ENCODE peak calls at places on chromosome 19, in five cellular contexts. N, F, B, X and C are unnamed samples.

GRCh38 chr19:58277197-58277596 is 1.6 kb upstream of the ZNF8 start:
- DNase-seq in N (no peak), F (no peak), X (no peak), B (no peak), C (no peak)

GRCh38 chr19:36030264-36031148 is 2.2 kb downstream of the CLIP3 start:
- DNase-seq in N (peak; percentile 61), F (no peak), B (no peak), X (no peak), C (no peak)

GRCh38 chr19:1408300-1409203 is 1.2 kb downstream of the DAZAP1 start:
- DNase-seq in N (no peak), X (no peak), B (no peak), F (peak; percentile 70), C (peak; percentile 73)

GRCh38 chr19:27794444-27795042 is 1418.4 kb downstream of the UQCRFS1 start:
- DNase-seq in B (peak; percentile 16), F (peak; percentile 38), N (no peak), X (no peak), C (no peak)

GRCh38 chr19:58476498-58477015 is 405 bp downstream of the ZNF446 start:
- DNase-seq in B (peak; percentile 25), N (peak; percentile 28), F (peak; percentile 59), X (no peak), C (no peak)

GRCh38 chr19:24054044-24054935 is 32.7 kb upstream of the ZNF254 start:
- DNase-seq in F (no peak), X (peak; percentile 24), B (peak; percentile 66), N (peak; percentile 78), C (no peak)

GRCh38 chr19:29622191-29623070 is 16.3 kb downstream of the POP4 start:
- DNase-seq in N (no peak), X (no peak), F (no peak), B (no peak), C (no peak)

GRCh38 chr19:32567486-32567885 is 13.5 kb upstream of the PDCD5 start:
- DNase-seq in N (no peak), B (no peak), F (no peak), X (no peak), C (no peak)

GRCh38 chr19:19034204-19034624 is 811 bp downstream of the ARMC6 start:
- DNase-seq in N (peak; percentile 83), B (peak; percentile 81), F (peak; percentile 82), X (peak; percentile 60), C (peak; percentile 53)

GRCh38 chr19:22945560-22945959 is 57.4 kb downstream of the ZNF728 start:
- DNase-seq in B (no peak), X (peak; percentile 10), F (peak; percentile 11), N (peak; percentile 33), C (no peak)

GRCh38 chr19:39046037-39046821 is 13.9 kb upstream of the FBXO27 start:
- DNase-seq in X (peak; percentile 32), F (no peak), B (peak; percentile 59), N (peak; percentile 87), C (no peak)

GRCh38 chr19:46497773-46498172 is 2.1 kb upstream of the PNMA8B start:
- DNase-seq in B (no peak), X (no peak), N (peak; percentile 56), F (no peak), C (no peak)

DNA sequence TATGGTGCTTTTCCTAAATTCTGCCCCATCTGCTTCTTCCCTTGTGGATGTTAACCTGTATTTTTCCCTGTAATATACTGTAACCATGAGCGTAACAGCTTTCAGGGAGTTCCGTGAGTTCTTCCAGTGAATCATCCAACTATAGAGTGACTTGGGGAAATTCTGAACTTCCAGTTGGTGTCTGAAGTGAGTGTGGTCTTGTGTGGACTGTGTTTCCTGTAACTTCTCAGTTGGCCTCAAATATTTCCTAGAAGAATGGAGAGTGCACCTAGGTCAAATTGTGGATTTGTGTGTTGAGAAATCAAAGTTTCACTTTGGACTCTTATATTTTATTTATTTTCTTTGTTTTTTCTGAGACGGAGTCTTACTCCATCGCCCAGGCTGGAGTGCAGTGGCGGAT is 11.0 kb upstream of the ZNF766 start:
- DNase-seq in N (no peak), F (no peak), B (no peak), X (no peak), C (no peak)
- TF ChIP-seq POLR2A in N (no peak), F (no peak), B (no peak), X (no peak), C (no peak)

DNA sequence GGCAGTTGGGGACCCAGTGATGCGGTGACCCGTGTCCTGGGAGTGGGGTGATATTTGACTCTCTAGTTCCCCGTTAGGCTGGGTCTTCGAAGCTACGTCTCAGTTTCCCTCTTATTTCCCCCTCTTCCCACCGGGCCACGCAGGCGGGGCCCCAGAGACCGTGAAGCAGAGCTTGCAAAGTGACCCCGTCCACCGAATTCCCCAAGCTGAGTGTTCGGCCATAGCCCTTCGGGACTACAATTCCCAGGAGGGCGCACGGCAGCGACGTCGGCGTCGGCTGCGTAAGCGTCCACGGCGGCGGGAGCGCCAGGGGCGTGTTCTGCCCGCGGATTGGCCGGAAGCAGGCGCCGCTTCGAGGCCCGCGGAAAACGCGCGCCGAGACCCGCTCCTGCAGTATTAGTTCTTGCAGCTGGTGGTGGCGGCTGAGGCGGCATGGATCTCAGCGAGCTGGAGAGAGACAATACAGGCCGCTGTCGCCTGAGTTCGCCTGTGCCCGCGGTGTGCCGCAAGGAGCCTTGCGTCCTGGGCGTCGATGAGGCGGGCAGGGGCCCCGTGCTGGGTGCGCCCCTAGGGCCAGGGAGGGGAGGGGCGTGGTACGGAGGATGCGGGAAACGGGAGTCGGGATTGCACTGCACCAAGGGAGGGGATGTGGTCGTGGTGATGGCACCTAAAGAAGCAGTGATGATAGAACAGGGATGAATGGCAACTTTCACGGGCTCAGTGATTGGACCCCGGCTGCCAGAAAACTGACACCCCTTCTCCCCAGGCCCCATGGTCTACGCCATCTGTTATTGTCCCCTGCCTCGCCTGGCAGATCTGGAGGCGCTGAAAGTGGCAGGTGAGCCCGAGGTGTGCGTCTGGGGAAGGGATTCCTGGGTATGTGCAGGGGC is at the start of gene RNASEH2A:
- DNase-seq in B (peak; percentile 70), N (peak; percentile 86), X (peak; percentile 71), F (peak; percentile 88), C (peak; percentile 88)
- H3K27ac ChIP-seq in B (peak within 1 kb of the TSS; percentile 67), N (peak within 1 kb of the TSS; percentile 84), X (peak within 1 kb of the TSS; percentile 72), F (peak within 1 kb of the TSS; percentile 93), C (no peak within 1 kb of the TSS)

DNA sequence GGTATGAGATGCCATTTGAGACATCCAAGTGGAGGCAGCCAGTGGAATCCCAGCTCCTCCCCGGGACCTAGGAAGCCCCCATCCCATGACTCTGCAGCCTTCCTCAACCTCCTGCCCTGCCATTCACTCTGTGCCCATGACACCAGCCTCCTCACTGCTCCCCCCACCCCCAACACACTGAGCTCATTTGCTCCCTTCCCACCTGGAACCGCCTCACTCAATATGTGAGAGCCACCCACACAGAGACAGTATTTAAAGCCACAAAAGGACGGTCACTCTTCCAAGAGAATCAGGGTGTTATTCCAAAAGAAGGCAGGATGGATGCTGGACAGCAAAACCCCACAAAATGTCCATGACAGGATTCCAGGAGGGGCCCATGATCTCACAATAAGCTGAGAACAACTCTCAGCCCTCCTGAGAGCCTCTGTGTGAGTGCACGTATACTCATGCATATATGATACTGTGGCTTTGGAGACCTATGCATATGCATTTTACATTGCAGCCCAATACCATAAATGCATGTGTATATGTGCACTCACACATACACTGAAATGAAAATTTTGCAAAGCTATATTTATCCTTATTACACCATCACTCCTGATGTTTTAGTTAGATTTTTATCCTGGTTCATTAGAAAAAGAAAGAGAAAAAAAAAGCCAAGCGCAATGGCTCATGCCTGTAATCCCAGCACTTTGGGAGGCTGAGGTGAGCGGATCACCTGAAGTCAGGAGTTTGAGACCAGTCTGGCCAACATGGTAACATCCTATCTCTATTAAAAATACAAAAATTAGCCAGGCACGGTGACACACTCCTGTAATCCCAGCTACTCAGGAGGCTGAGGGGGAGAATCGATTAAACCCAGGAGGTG is 10.8 kb upstream of the RANBP3 start:
- DNase-seq in X (no peak), N (no peak), B (no peak), F (no peak), C (no peak)
- TF ChIP-seq MAX in X (no peak), N (no peak), B (no peak), F (no peak), C (no peak)

DNA sequence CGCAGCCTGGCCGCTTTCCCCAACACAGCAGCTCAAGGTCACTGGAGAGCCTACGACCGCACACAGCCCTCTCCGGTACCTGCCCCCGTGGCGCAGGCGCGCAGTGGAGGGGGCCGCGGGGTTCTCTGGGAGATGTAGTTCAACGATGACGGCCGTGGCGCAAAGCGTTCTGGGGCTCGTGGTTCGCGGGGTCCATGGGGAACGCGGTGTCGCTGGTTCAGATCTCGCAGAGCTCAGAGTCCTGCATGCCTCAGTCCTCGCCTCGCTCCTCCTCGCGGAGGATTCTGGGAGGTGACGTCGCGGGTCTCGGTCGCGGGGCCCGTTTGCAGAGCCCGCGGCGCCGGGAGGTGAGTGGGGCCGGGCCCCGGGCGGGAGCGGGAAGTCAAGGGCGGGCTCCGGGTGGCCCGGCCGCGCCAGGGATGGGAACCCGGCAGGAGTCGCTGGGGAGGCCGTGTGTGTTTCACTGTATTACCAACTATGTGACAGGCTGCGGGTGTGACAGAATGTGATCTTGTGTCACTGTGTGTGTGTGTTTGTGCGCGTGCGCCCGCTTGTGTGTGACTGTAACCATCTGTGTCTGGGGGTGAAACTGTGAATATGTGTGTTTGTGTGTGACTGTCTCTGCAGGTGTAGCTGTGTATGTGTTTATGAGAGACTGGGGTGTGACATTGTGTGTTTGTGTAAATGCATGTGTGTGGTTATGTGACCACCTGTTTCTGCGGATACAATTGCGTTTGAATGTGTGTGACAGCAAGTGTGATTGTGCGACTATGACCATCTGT is at the start of gene ZNF527:
- DNase-seq in B (peak; percentile 96), X (peak; percentile 84), F (peak; percentile 76), N (peak; percentile 99), C (peak; percentile 98)
- TF ChIP-seq POLR2A in B (peak; percentile 85), X (no peak), F (no peak), N (peak; percentile 82), C (peak; percentile 74)

GRCh38 chr19:49894011-49894664 is 2.5 kb downstream of the IL4I1 start:
- DNase-seq in B (no peak), X (no peak), N (no peak), F (no peak), C (no peak)

GRCh38 chr19:49891393-49891792 is 5.3 kb downstream of the IL4I1 start:
- DNase-seq in X (no peak), B (no peak), N (no peak), F (no peak), C (no peak)

GRCh38 chr19:49890349-49891311 is 6.1 kb downstream of the IL4I1 start:
- DNase-seq in B (no peak), F (peak; percentile 94), X (no peak), N (no peak), C (no peak)

GRCh38 chr19:49893135-49893534 is 3.6 kb downstream of the IL4I1 start:
- DNase-seq in F (no peak), B (no peak), N (no peak), X (no peak), C (no peak)

GRCh38 chr19:49892716-49893115 is 4.0 kb downstream of the IL4I1 start:
- DNase-seq in B (no peak), N (no peak), X (no peak), F (no peak), C (no peak)
- H3K27ac ChIP-seq in B (no peak overlapping the region), N (no peak overlapping the region), X (no peak overlapping the region), F (no peak overlapping the region), C (no peak overlapping the region)

DNA sequence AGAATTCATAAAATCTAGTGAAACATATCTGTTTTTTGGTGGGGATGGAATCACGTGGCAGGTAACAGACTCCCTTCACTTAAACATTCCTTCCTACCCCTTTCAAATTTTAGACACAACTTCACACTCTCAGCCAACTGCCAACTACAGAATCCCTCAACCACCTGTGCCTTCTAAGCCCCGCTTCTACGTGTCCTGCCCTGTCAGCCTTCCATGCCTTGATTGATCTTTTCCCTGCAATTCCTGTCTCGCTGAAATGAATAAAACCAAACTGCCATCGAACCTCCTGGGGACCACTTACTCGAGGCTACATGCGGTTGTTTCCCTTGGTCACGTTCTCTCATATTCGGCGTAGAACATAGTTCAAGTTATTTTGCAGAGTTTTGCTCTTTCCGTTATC is 1.2 kb downstream of the ZNF625 start:
- DNase-seq in B (no peak), F (no peak), N (no peak), X (no peak), C (peak; percentile 9)
- TF ChIP-seq MAX in B (no peak), F (no peak), N (no peak), X (no peak), C (no peak)

GRCh38 chr19:16581145-16581970 is 9.1 kb upstream of the SLC35E1 start:
- DNase-seq in N (no peak), F (no peak), X (no peak), B (no peak), C (no peak)
- TF ChIP-seq POLR2A in N (no peak), F (no peak), X (no peak), B (no peak), C (no peak)